ENCODE peak calls at places on chromosomes 1 and 21, in eight cellular contexts. Y is GM23248, S is K562, T is MM.1S, M is mammary epithelial cell, J is endothelial cell of umbilical vein, U is fibroblast of lung, G is GM23338. I is an unnamed sample.

GRCh38 chr1:92907949-92908684 is 53.1 kb downstream of the DIPK1A start:
- DNase-seq in Y (peak), S (no peak), T (no peak), M (peak), J (no peak), U (peak), G (no peak), I (no peak)

GRCh38 chr1:222461941-222462340 is 86.0 kb downstream of the HHIPL2 start:
- DNase-seq in Y (peak), S (no peak), T (no peak), M (no peak), J (no peak), U (no peak), G (no peak), I (no peak)

GRCh38 chr1:85612704-85613361 is 32.3 kb downstream of the CCN1 start:
- DNase-seq in Y (peak), S (peak), T (peak), M (peak), J (peak), U (peak), G (peak), I (peak)

GRCh38 chr1:117346206-117346928 is 20.9 kb upstream of the MAN1A2 start:
- DNase-seq in Y (peak), S (no peak), T (no peak), M (peak), J (no peak), U (peak), G (peak), I (no peak)

GRCh38 chr1:211606914-211607751 is 28.2 kb upstream of the SLC30A1 start:
- DNase-seq in Y (no peak), S (peak), T (peak), M (no peak), J (no peak), U (no peak), G (no peak), I (peak)

GRCh38 chr1:65623895-65624294 is 168.8 kb upstream of the PDE4B start:
- DNase-seq in Y (peak), S (no peak), T (no peak), M (no peak), J (no peak), U (no peak), G (no peak), I (no peak)

GRCh38 chr1:220307528-220308100 is 35.4 kb upstream of the RAB3GAP2 start:
- DNase-seq in Y (peak), S (no peak), T (no peak), M (no peak), J (no peak), U (no peak), G (no peak), I (no peak)

GRCh38 chr1:162663086-162663485 is 30.8 kb downstream of the DDR2 start:
- DNase-seq in Y (peak), S (no peak), T (no peak), M (no peak), J (no peak), U (peak), G (no peak), I (peak)

GRCh38 chr21:18522181-18522771 is 118.7 kb upstream of the TMPRSS15 start:
- DNase-seq in Y (no peak), S (no peak), T (peak), M (no peak), J (peak), U (peak), G (peak), I (no peak)

GRCh38 chr1:201795066-201795465 is 33.9 kb upstream of the IPO9 start:
- DNase-seq in Y (peak), S (no peak), T (no peak), M (no peak), J (peak), U (no peak), G (peak), I (peak)

GRCh38 chr1:64856564-64856963 is 109.8 kb downstream of the JAK1 start:
- DNase-seq in Y (no peak), S (no peak), T (no peak), M (peak), J (no peak), U (no peak), G (no peak), I (peak)

GRCh38 chr1:49163041-49163440 is 386.4 kb upstream of the BEND5 start:
- DNase-seq in Y (peak), S (no peak), T (no peak), M (peak), J (no peak), U (peak), G (no peak), I (no peak)

GRCh38 chr1:241269116-241269515 is 87.9 kb downstream of the RGS7 start:
- DNase-seq in Y (no peak), S (no peak), T (no peak), M (no peak), J (no peak), U (no peak), G (peak), I (no peak)

GRCh38 chr1:205183676-205184335 is 27.7 kb downstream of the DSTYK start:
- DNase-seq in Y (peak), S (no peak), T (no peak), M (no peak), J (no peak), U (peak), G (no peak), I (no peak)

GRCh38 chr1:31785020-31785946 is 21.1 kb upstream of the ADGRB2 start:
- DNase-seq in Y (no peak), S (no peak), T (no peak), M (no peak), J (no peak), U (no peak), G (no peak), I (no peak)

GRCh38 chr1:241647658-241648057 is 4.4 kb upstream of the WDR64 start:
- DNase-seq in Y (peak), S (no peak), T (no peak), M (peak), J (no peak), U (peak), G (no peak), I (no peak)

GRCh38 chr1:202210370-202210769 is 16.8 kb downstream of the LGR6 start:
- DNase-seq in Y (peak), S (no peak), T (no peak), M (peak), J (no peak), U (peak), G (peak), I (peak)

GRCh38 chr1:224014328-224014649 is 99.6 kb upstream of the FBXO28 start:
- DNase-seq in Y (no peak), S (no peak), T (no peak), M (no peak), J (peak), U (peak), G (peak), I (no peak)

GRCh38 chr21:34526618-34527290 is 14.7 kb upstream of the KCNE1 start:
- DNase-seq in Y (peak), S (no peak), T (peak), M (peak), J (peak), U (peak), G (peak), I (peak)

GRCh38 chr1:221708076-221708571 is 33.8 kb downstream of the DUSP10 start:
- DNase-seq in Y (peak), S (peak), T (no peak), M (peak), J (no peak), U (peak), G (no peak), I (no peak)

GRCh38 chr1:117826551-117827078 is 102.8 kb downstream of the GDAP2 start:
- DNase-seq in Y (peak), S (no peak), T (no peak), M (peak), J (peak), U (peak), G (no peak), I (peak)

GRCh38 chr1:186188004-186188539 is 187.0 kb downstream of the TPR start:
- DNase-seq in Y (peak), S (no peak), T (no peak), M (peak), J (peak), U (peak), G (no peak), I (peak)

GRCh38 chr1:16458801-16459200 is 18.3 kb downstream of the NECAP2 start:
- DNase-seq in Y (no peak), S (no peak), T (no peak), M (no peak), J (no peak), U (no peak), G (no peak), I (no peak)
- H3K27ac ChIP-seq in Y (no peak), S (no peak), T (no peak), M (no peak), J (no peak), U (no peak), G (no peak), I (no peak)

GRCh38 chr1:179745743-179746142 is 2.7 kb downstream of the FAM163A start:
- DNase-seq in Y (no peak), S (no peak), T (no peak), M (no peak), J (no peak), U (no peak), G (no peak), I (no peak)

GRCh38 chr1:179743679-179744400 is 749 bp downstream of the FAM163A start:
- DNase-seq in Y (peak), S (no peak), T (no peak), M (no peak), J (no peak), U (no peak), G (peak), I (no peak)

GRCh38 chr1:179745131-179745611 is 2.1 kb downstream of the FAM163A start:
- DNase-seq in Y (no peak), S (no peak), T (no peak), M (no peak), J (no peak), U (no peak), G (peak), I (no peak)

GRCh38 chr1:179742717-179743678 is at the start of gene FAM163A:
- DNase-seq in Y (no peak), S (no peak), T (no peak), M (no peak), J (no peak), U (no peak), G (peak), I (peak)

GRCh38 chr1:179744401-179745130 is 1.5 kb downstream of the FAM163A start:
- DNase-seq in Y (no peak), S (no peak), T (no peak), M (no peak), J (no peak), U (no peak), G (peak), I (no peak)
- TF ChIP-seq EZH2 in Y (no peak), S (no peak), T (no peak), M (peak), J (peak), U (peak), G (peak), I (no peak)

GRCh38 chr1:109950033-109950432 is 34.5 kb upstream of the AHCYL1 start:
- DNase-seq in Y (no peak), S (no peak), T (no peak), M (no peak), J (no peak), U (no peak), G (no peak), I (no peak)
- H3K27ac ChIP-seq in Y (no peak), S (no peak), T (no peak), M (no peak), J (no peak), U (no peak), G (no peak), I (no peak)

GRCh38 chr1:10398278-10398733 is 558 bp upstream of the PGD start:
- DNase-seq in Y (no peak), S (no peak), T (peak), M (no peak), J (no peak), U (no peak), G (no peak), I (no peak)
- TF ChIP-seq EZH2 in Y (no peak), S (no peak), T (no peak), M (no peak), J (no peak), U (no peak), G (no peak), I (no peak)

GRCh38 chr1:9402717-9403116 is 110.0 kb downstream of the SPSB1 start:
- DNase-seq in Y (no peak), S (no peak), T (no peak), M (no peak), J (peak), U (no peak), G (no peak), I (no peak)
- H3K27ac ChIP-seq in Y (no peak), S (no peak), T (no peak), M (no peak), J (peak), U (no peak), G (no peak), I (no peak)

GRCh38 chr1:114153621-114154145 is at the start of gene SYT6:
- DNase-seq in Y (peak), S (no peak), T (no peak), M (no peak), J (no peak), U (no peak), G (peak), I (peak)
- TF ChIP-seq EZH2 in Y (peak), S (no peak), T (no peak), M (no peak), J (peak), U (no peak), G (peak), I (no peak)

DNA sequence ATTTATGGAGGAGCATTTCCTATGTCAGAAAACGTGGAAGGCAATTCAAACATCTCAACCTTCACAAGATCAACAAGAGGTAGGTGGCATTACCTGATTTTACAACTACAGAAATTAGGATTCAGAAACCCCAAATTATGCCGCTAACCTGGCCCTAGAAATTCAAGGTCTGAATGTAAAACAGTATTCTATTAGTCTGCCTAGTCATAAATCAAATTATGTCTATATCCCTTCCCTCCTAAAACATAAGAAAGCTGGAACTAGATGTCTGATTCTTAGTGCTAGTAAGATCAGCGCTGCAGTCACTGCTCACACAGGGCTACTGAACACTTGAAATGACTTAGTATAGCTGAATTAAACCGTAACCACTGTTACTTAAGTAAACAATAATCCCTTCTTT is 1.4 kb downstream of the TOMM20 start:
- DNase-seq in Y (peak), S (no peak), T (peak), M (peak), J (peak), U (no peak), G (no peak), I (no peak)
- H3K27ac ChIP-seq in Y (peak), S (peak), T (no peak), M (peak), J (peak), U (peak), G (peak), I (peak)

DNA sequence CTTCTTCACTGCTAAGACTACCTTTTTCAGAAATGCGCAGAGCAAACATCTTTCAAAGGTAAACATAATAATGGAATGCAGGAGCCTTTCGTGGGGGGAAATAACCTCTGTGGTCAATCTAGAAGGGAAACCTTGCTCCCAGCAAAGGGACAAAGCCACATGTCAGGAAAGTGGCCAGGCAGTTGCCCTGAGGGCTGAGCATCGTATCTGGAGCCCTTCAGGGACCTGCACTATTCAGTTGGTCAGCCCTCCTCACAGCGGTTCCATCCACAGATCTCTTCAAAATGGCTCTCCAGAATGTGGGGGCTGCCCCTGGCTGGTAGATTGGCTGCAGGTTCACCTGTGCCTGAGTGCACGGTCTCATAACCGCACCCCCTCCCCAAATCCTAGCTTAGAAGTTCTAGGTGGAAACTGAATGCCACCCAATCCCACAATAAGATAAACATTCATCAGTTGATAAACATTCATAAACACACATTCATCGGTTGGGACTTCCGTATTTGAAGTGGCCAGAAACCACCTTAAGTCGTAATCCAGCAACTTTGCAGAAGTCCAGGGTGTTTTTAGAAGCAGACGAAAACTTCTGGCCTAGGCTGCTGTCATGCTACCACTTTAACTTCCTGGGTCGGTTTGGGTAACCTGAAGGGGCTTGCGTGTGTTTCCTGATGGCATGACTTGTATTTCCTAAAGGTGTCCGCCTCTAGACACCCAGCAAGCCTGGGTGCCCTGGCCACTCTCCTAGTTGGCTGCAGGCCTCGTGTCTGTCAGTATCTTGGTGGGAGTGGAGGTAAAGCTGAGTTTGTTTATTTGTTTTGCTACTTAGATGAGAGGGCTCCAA is 50.5 kb downstream of the RASSF5 start:
- DNase-seq in Y (no peak), S (no peak), T (peak), M (no peak), J (no peak), U (no peak), G (no peak), I (no peak)
- TF ChIP-seq EZH2 in Y (no peak), S (no peak), T (no peak), M (no peak), J (no peak), U (no peak), G (no peak), I (no peak)

GRCh38 chr21:46307625-46308024 is 16.0 kb downstream of the C21orf58 start:
- DNase-seq in Y (peak), S (no peak), T (no peak), M (peak), J (no peak), U (peak), G (no peak), I (no peak)
- H3K27ac ChIP-seq in Y (no peak), S (no peak), T (no peak), M (peak), J (no peak), U (no peak), G (no peak), I (no peak)